ENCODE peak calls at places on chromosomes 12 and 14, in seven cellular contexts. C, I, G, B, D, K and Q are unnamed samples.

GRCh38 chr14:84234281-84234680 is 1295.7 kb upstream of the FLRT2 start:
- DNase-seq in I (no peak), K (peak; percentile 63), D (no peak), C (no peak), G (no peak), B (peak; percentile 44), Q (no peak)

GRCh38 chr12:27619308-27619707 is 76.9 kb upstream of the REP15 start:
- DNase-seq in D (no peak), B (peak; percentile 86), G (no peak), I (peak; percentile 88), K (peak; percentile 99), C (no peak), Q (peak; percentile 87)

GRCh38 chr12:45216297-45216982 is 545 bp downstream of the ANO6 start:
- DNase-seq in I (peak; percentile 73), K (peak; percentile 57), C (peak; percentile 81), G (no peak), B (peak; percentile 47), D (peak; percentile 84), Q (peak; percentile 56)

GRCh38 chr12:42590324-42590934 is 883 bp upstream of the PRICKLE1 start:
- DNase-seq in K (peak; percentile 50), D (peak; percentile 31), G (no peak), B (no peak), I (peak; percentile 56), C (peak; percentile 39), Q (peak; percentile 30)

GRCh38 chr12:2267624-2268477 is 215.1 kb downstream of the CACNA1C start:
- DNase-seq in D (peak; percentile 47), I (peak; percentile 88), K (no peak), B (no peak), G (no peak), C (peak; percentile 68), Q (peak; percentile 19)

GRCh38 chr14:97107760-97108159 is 310.6 kb downstream of the VRK1 start:
- DNase-seq in D (no peak), C (no peak), I (no peak), K (peak; percentile 73), B (no peak), G (no peak), Q (no peak)

GRCh38 chr12:99339663-99340062 is 307.9 kb upstream of the GARIN6 start:
- DNase-seq in I (no peak), G (no peak), C (no peak), K (no peak), B (no peak), D (no peak), Q (no peak)

GRCh38 chr14:77947372-77947771 is 147.5 kb downstream of the ADCK1 start:
- DNase-seq in G (no peak), C (no peak), D (no peak), B (no peak), K (no peak), I (no peak), Q (no peak)

GRCh38 chr14:77007975-77008421 is 20.5 kb downstream of the IRF2BPL start:
- DNase-seq in I (no peak), B (peak; percentile 95), C (no peak), G (no peak), K (peak; percentile 93), D (no peak), Q (peak; percentile 68)

GRCh38 chr12:77058740-77059139 is 6.6 kb downstream of the E2F7 start:
- DNase-seq in B (no peak), G (no peak), C (no peak), K (peak; percentile 25), I (peak; percentile 51), D (no peak), Q (peak; percentile 14)

GRCh38 chr12:6026998-6027397 is 81.9 kb upstream of the ANO2 start:
- DNase-seq in I (no peak), D (no peak), K (no peak), B (no peak), C (no peak), G (no peak), Q (no peak)

GRCh38 chr12:3206536-3207072 is 129.4 kb downstream of the TSPAN9 start:
- DNase-seq in G (no peak), I (no peak), D (no peak), C (no peak), B (no peak), K (no peak), Q (no peak)

DNA sequence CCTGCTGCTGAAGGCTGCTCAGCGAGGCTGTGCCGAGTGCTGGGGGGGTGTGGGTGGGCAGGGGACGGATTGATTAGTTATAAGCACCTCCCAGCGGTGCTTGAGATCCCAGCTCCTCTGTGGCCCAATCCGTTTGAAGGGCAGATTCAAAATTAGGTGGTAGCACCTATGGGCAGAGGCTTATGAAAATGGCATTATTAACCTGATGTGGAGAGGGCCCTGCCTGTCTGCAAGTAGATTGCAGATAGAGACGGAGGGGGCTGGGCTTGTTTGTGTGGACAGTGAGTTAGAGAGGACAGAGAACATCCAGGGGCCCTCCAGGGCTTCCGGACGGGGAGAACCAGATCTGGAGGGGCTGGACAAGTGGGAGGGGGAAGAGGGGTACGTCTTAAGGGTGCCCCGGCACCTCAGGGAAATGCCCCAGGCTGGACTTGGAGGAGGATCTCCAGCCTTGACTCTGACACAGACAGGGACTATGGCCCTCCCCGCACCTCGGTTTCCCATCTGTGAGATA is at the start of gene RTL1:
- DNase-seq in B (no peak), C (no peak), K (no peak), I (no peak), D (no peak), G (no peak), Q (no peak)
- H2AFZ ChIP-seq in B (no peak within 1 kb of the TSS), C (peak within 1 kb of the TSS; percentile 36), K (no peak within 1 kb of the TSS), I (no peak within 1 kb of the TSS), D (peak within 1 kb of the TSS; percentile 81), G (no peak within 1 kb of the TSS), Q (no peak within 1 kb of the TSS)

GRCh38 chr12:49212572-49212971 is 23.7 kb upstream of the TUBA1A start:
- DNase-seq in D (no peak), B (no peak), G (no peak), K (no peak), I (no peak), C (no peak), Q (no peak)
- H2AFZ ChIP-seq in D (peak overlapping the region; percentile 78), B (no peak overlapping the region), G (no peak overlapping the region), K (no peak overlapping the region), I (no peak overlapping the region), C (peak overlapping the region; percentile 55), Q (no peak overlapping the region)

DNA sequence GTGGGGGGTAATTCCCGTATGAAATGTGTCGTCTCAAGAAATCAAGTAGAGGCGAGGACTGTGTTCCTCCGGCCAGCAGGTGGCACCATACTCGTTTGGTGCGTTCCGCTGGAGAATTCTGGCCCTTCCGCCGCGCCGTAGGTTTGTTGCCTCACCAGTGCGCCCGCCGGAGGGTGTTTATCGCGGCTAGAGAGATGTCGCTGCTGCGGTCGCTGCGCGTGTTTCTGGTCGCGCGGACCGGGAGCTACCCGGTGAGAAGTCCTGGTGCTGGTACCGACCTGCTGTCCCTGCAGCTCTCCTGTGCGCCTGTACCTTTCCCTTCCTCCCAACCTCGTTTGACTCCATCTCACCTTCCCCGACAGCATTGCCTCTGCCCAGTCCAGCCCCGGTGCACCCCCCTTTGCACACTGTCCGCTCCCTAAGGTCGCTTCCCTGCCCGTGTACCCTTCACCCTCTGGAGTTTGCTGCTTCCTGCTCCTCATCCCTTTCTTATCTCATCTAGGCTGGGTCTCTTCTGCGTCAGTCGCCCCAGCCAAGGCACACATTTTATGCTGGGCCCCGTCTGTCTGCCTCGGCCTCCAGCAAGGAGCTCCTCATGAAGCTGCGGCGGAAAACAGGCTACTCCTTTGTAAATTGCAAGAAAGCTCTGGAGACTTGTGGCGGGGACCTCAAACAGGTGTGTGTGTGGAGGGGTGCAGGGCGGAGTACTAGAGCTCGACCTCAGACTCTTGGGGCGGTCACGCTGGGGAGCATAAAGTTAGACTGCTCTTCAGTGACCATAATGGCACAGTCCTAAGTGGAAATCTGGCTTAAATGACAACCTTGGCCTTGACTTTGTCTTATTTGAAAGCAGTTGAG is at the start of gene TSFM:
- DNase-seq in C (peak; percentile 97), G (peak; percentile 68), D (peak; percentile 99), I (peak; percentile 97), B (peak; percentile 81), K (peak; percentile 96), Q (peak; percentile 86)
- H2AFZ ChIP-seq in C (peak within 1 kb of the TSS; percentile 60), G (peak within 1 kb of the TSS; percentile 75), D (peak within 1 kb of the TSS; percentile 73), I (peak within 1 kb of the TSS; percentile 83), B (peak within 1 kb of the TSS; percentile 90), K (peak within 1 kb of the TSS; percentile 79), Q (peak within 1 kb of the TSS; percentile 98)

GRCh38 chr12:116666305-116666673 is 71.6 kb downstream of the SPRING1 start:
- DNase-seq in G (no peak), B (no peak), I (no peak), K (no peak), D (peak; percentile 35), C (no peak), Q (no peak)

GRCh38 chr12:116661341-116661740 is 76.5 kb downstream of the SPRING1 start:
- DNase-seq in B (no peak), I (no peak), G (no peak), C (no peak), K (no peak), D (no peak), Q (no peak)

GRCh38 chr12:116662612-116663144 is 75.2 kb downstream of the SPRING1 start:
- DNase-seq in I (peak; percentile 26), K (no peak), C (peak; percentile 80), D (peak; percentile 24), B (no peak), G (no peak), Q (peak; percentile 8)

GRCh38 chr12:116667752-116668151 is 70.1 kb downstream of the SPRING1 start:
- DNase-seq in K (no peak), G (no peak), D (no peak), I (no peak), B (no peak), C (no peak), Q (no peak)

DNA sequence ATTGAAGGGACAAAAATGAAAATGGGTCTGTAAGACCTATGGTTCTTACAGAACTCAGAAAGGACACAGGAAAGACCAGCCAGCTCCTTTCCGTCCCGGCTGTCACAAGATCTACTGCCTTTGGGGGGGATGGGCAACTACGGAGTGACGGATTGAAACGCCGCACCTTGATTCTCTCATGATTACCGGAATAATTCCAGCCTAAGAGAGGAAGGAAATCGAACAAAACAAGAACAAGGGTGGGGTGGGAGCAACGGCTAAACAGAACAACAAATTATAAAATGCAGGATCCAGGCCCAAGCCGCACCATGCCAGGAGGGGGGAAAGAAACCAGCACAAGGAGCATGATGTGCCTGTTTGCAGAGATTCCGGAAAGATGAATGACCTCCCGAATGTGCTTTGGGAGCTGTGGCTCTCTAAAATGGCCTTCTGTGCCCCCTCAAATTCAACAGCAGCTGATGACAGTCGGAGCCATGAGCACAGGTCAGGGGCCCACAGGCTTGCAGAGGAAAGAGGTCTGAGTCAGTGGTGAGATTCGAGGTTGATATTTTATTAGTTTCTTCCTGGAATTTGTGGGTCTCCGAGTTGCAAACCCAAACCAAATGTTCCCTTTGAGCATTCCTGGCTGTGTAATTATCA is 72.1 kb downstream of the SPRING1 start:
- DNase-seq in K (no peak), I (no peak), C (no peak), B (no peak), G (no peak), D (peak; percentile 61), Q (no peak)
- H2AFZ ChIP-seq in K (no peak overlapping the region), I (no peak overlapping the region), C (peak overlapping the region; percentile 85), B (no peak overlapping the region), G (no peak overlapping the region), D (peak overlapping the region; percentile 94), Q (no peak overlapping the region)

GRCh38 chr12:563899-564298 is 99.3 kb downstream of the NINJ2 start:
- DNase-seq in C (no peak), B (no peak), G (no peak), I (no peak), D (no peak), K (no peak), Q (no peak)
- H2AFZ ChIP-seq in C (no peak overlapping the region), B (no peak overlapping the region), G (no peak overlapping the region), I (no peak overlapping the region), D (no peak overlapping the region), K (no peak overlapping the region), Q (no peak overlapping the region)